ENCODE peak calls at places on chromosome 21, in five cellular contexts. J is endothelial cell, C is ovary, W is fibroblast of lung, S is body of pancreas. R is an unnamed sample.
A peak's percentile ranks its signal among the peaks of the same experiment; 100 is the strongest.

GRCh38 chr21:30268608-30269197 is 14.0 kb downstream of the KRTAP24-1 start:
- DNase-seq in J (no peak), C (no peak), S (no peak), W (no peak), R (no peak)

GRCh38 chr21:32381571-32381970 is 11.2 kb downstream of the URB1 start:
- DNase-seq in J (no peak), S (no peak), W (no peak), C (no peak), R (no peak)

GRCh38 chr21:32412998-32413504 is 545 bp downstream of the EVA1C start:
- DNase-seq in W (peak; percentile 33), S (peak; percentile 48), C (peak; percentile 67), J (no peak), R (no peak)

GRCh38 chr21:23799376-23799775 is 1807.9 kb downstream of the MRPL39 start:
- DNase-seq in J (no peak), W (no peak), C (no peak), S (no peak), R (no peak)

GRCh38 chr21:43921602-43921978 is 56.6 kb downstream of the AGPAT3 start:
- DNase-seq in W (no peak), C (no peak), S (no peak), J (no peak), R (no peak)

GRCh38 chr21:17451364-17451869 is 61.4 kb upstream of the CXADR start:
- DNase-seq in S (no peak), W (peak; percentile 89), C (no peak), J (no peak), R (no peak)

GRCh38 chr21:43789276-43790052 is at the start of gene RRP1:
- DNase-seq in J (peak; percentile 99), C (peak; percentile 94), W (peak; percentile 84), S (peak; percentile 94), R (peak; percentile 99)

GRCh38 chr21:19547951-19548635 is 1144.5 kb upstream of the TMPRSS15 start:
- DNase-seq in S (no peak), W (no peak), J (no peak), C (no peak), R (no peak)

GRCh38 chr21:46475296-46475695 is 16.6 kb downstream of the DIP2A start:
- DNase-seq in S (no peak), W (no peak), J (no peak), C (no peak), R (no peak)

GRCh38 chr21:27363719-27364479 is 397.0 kb upstream of the ADAMTS5 start:
- DNase-seq in C (no peak), J (no peak), S (no peak), W (no peak), R (no peak)

GRCh38 chr21:41410361-41410760 is 15.7 kb upstream of the MX1 start:
- DNase-seq in S (no peak), J (no peak), C (no peak), W (no peak), R (no peak)

GRCh38 chr21:41410767-41411448 is 15.1 kb upstream of the MX1 start:
- DNase-seq in W (no peak), C (no peak), S (no peak), J (no peak), R (no peak)

GRCh38 chr21:41407541-41408460 is 18.2 kb upstream of the MX1 start:
- DNase-seq in C (no peak), J (no peak), W (no peak), S (no peak), R (no peak)

GRCh38 chr21:41406340-41406739 is 19.7 kb upstream of the MX1 start:
- DNase-seq in W (no peak), C (no peak), S (no peak), J (no peak), R (no peak)

DNA sequence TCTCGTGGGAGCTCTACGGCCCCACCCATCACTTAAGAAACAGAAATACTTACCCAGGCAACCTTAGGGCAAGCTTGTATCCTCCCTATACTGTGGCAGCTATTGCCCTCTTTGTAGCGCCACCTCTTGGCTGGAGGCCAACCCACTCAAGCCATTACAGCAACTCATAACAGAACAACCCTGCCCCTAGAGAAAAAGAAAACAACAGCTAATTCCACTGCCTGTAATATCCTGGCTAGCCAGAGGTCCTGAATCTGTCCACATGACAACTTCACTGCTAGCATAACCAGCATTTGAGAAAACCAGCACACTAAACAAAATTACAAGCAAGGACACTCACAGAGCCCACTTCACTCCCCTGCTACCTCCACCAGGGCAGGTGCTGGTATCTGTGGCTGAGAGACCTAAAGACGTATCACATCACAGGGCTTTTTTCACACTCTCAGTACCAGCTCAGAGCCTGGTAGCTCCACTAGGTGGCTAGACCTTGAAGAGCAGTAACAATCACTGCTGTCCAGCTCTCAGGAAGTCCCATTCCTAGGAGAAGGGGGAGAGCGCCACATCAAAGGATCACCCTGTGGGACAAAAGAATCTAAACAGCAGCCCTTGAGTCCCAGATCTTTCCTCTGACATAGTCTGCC is 14.5 kb upstream of the MX1 start:
- DNase-seq in C (no peak), W (no peak), J (no peak), S (peak; percentile 68), R (no peak)
- TF ChIP-seq CTCF in C (no peak), W (no peak), J (no peak), S (peak; percentile 39), R (no peak)

GRCh38 chr21:42426424-42426823 is 22.7 kb downstream of the UBASH3A start:
- DNase-seq in J (no peak), W (no peak), S (peak; percentile 23), C (no peak), R (peak; percentile 82)
- TF ChIP-seq CTCF in J (no peak), W (no peak), S (no peak), C (no peak), R (no peak)

DNA sequence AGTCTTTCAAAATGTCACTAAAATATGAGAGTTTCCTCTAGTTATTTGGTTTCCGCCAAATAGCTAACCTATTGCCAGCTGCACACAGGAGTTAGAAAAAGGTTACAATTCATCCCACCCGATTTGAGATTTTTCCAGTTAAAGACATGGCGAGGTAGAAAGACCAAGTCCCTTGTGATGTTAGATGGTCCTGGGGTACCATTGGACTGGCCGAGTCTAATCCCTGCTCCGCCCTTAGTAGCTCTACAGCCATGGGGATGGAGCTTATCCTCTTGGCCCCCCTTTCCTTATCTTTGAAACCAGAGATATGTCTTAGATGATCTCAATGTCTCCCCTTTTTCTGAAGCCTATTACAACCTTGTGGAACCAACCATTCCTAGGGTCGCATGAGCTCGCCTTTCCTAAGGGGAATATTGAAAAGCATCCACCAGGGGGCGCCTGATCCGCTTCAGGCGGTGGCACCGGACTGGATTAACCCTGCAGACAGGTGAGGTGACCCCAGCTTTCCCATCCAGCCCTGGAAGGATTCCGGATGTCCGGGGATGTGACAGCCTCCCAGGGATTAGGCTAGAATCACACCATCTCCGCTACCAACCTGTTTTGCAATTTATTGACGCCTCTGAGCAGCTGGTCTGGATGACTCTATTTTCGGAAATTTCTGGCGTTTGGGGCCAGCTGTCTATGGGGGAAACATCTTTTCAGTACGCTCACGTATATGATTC is 68.3 kb upstream of the SIM2 start:
- DNase-seq in W (peak; percentile 36), C (peak; percentile 28), S (peak; percentile 70), J (peak; percentile 81), R (peak; percentile 77)
- TF ChIP-seq CTCF in W (peak; percentile 69), C (no peak), S (peak; percentile 59), J (peak; percentile 90), R (peak; percentile 73)

DNA sequence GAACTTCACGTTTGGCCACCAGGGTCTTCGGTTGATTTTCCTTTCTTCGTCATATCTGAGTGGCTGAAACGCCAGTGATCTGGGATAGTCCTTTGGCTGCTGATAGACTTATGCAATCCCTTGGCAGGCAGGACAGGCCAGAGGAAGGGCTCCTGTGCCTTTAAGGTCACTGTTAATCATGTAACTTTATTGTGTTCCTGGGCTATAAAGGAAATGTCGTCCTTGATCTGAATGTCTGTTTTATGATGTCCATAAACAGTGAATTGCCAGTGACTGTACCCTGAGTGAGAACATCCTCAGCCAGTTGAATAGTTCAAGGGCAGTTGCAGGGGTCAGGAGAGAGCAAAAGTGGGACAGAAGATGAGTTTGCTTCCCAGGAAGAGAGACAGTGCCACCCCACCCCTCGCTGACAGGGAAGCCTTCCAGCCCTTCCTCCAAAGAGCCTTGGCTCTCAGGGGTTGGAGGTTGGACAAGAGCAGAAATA is 68.0 kb downstream of the PDE9A start:
- DNase-seq in S (no peak), C (no peak), J (no peak), W (peak; percentile 21), R (no peak)
- TF ChIP-seq CTCF in S (no peak), C (no peak), J (no peak), W (no peak), R (no peak)

DNA sequence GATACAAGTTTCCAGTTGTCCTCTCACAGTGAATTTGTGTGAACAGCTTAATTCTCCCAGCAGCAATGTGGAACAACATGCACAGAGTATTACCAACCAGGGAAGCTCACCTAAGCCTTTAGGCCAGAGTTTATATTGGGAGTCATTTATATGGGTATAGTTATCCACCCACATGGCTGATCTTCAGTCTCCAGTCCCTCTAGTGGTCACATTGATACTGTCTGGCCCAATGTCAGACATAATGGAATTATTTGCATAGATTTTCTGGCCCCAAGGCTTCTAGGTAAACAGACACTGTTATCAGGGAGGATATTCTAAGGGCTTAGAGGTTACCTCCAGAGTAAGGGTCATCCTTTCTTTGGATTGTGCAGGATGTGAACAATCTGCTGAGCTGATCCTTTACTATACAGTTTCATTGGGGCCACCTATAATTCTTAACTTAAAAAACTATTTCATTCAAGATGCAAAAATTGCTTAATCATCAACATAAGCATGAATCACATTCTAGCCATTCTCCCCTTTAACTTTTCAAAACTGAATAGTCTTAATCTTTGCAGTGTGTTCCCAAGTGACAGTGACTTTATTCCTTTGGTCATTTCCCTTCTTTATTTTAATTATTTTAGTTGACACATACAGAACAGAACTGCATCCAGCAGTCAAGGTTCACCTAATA is 210.9 kb downstream of the LTN1 start:
- DNase-seq in S (no peak), W (peak; percentile 66), J (peak; percentile 9), C (no peak), R (peak; percentile 5)
- TF ChIP-seq CTCF in S (peak; percentile 7), W (peak; percentile 65), J (peak; percentile 57), C (no peak), R (no peak)

GRCh38 chr21:41169258-41169576 is 1.3 kb downstream of the BACE2 start:
- DNase-seq in J (no peak), S (no peak), C (no peak), W (no peak), R (no peak)

GRCh38 chr21:41171210-41171609 is 3.2 kb downstream of the BACE2 start:
- DNase-seq in C (no peak), W (no peak), S (peak; percentile 87), J (no peak), R (no peak)

GRCh38 chr21:41169701-41170100 is 1.7 kb downstream of the BACE2 start:
- DNase-seq in C (no peak), J (no peak), S (no peak), W (no peak), R (no peak)

GRCh38 chr21:41168391-41169257 is 664 bp downstream of the BACE2 start:
- DNase-seq in W (peak; percentile 71), J (peak; percentile 53), S (peak; percentile 75), C (peak; percentile 60), R (peak; percentile 38)

DNA sequence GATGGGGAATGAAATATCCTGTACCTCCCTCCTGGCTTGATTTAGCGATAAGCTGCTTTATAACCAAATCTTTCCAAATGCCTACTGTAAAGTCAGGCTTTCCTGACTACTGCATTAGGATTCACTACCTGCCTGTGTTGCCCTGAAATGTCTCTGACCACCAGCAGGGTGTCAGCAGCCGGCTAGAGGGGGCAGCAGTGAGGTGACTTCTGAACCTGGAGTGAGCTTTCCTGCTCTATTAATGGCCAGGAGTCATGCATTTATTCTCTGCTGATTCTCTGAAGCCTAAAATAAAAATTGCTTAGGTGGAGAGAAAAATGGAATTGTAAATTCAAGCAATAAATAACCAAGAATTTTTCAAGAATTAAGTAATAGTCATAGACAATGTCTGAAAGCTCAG is 2.5 kb downstream of the BACE2 start:
- DNase-seq in J (peak; percentile 58), W (peak; percentile 23), C (no peak), S (peak; percentile 79), R (peak; percentile 54)
- TF ChIP-seq CTCF in J (peak; percentile 61), W (peak; percentile 68), C (peak; percentile 25), S (peak; percentile 80), R (peak; percentile 22)

GRCh38 chr21:33892853-33893252 is 22.8 kb downstream of the ATP5PO start:
- DNase-seq in C (no peak), W (no peak), S (no peak), J (no peak), R (no peak)
- TF ChIP-seq CTCF in C (no peak), W (no peak), S (no peak), J (no peak), R (no peak)

R was measured in GM13976.